ENCODE peak calls at places on chromosomes 12 and 14, in five cellular contexts. One of them, this sample, is unnamed.
A peak's percentile ranks its signal among the peaks of the same experiment; 100 is the strongest.

GRCh38 chr12:122903704-122904034 is 7.7 kb upstream of the VPS37B start:
- DNase-seq in adipocyte: no peak
- DNase-seq in A549: no peak
- DNase-seq in transverse colon: no peak
- DNase-seq in right cardiac atrium: no peak
- DNase-seq in this sample: no peak

GRCh38 chr12:62917939-62918338 is 17.0 kb downstream of the PPM1H start:
- DNase-seq in A549: no peak
- DNase-seq in adipocyte: peak; percentile 45
- DNase-seq in right cardiac atrium: no peak
- DNase-seq in transverse colon: no peak
- DNase-seq in this sample: no peak

GRCh38 chr12:84632556-84632955 is 280.0 kb downstream of the SLC6A15 start:
- DNase-seq in adipocyte: peak; percentile 71
- DNase-seq in transverse colon: no peak
- DNase-seq in A549: no peak
- DNase-seq in right cardiac atrium: no peak
- DNase-seq in this sample: no peak

GRCh38 chr14:20662968-20663731 is 21.2 kb upstream of the RNASE4 start:
- DNase-seq in A549: peak; percentile 74
- DNase-seq in right cardiac atrium: peak; percentile 52
- DNase-seq in adipocyte: peak; percentile 33
- DNase-seq in transverse colon: peak; percentile 83
- DNase-seq in this sample: peak; percentile 85

GRCh38 chr12:11861864-11862600 is 208.7 kb upstream of the BCL2L14 start:
- DNase-seq in adipocyte: no peak
- DNase-seq in A549: no peak
- DNase-seq in right cardiac atrium: no peak
- DNase-seq in transverse colon: no peak
- DNase-seq in this sample: no peak

GRCh38 chr12:131223171-131223761 is 269.6 kb downstream of the ADGRD1 start:
- DNase-seq in transverse colon: no peak
- DNase-seq in right cardiac atrium: no peak
- DNase-seq in A549: no peak
- DNase-seq in adipocyte: no peak
- DNase-seq in this sample: no peak

GRCh38 chr14:75566752-75567151 is 11.7 kb upstream of the FLVCR2 start:
- DNase-seq in A549: no peak
- DNase-seq in adipocyte: no peak
- DNase-seq in transverse colon: no peak
- DNase-seq in right cardiac atrium: no peak
- DNase-seq in this sample: no peak

GRCh38 chr12:67681145-67681778 is 32.7 kb downstream of the DYRK2 start:
- DNase-seq in right cardiac atrium: no peak
- DNase-seq in A549: no peak
- DNase-seq in transverse colon: no peak
- DNase-seq in adipocyte: peak; percentile 94
- DNase-seq in this sample: no peak

GRCh38 chr14:23513005-23513412 is 38.6 kb downstream of the ZFHX2 start:
- DNase-seq in adipocyte: no peak
- DNase-seq in right cardiac atrium: no peak
- DNase-seq in A549: no peak
- DNase-seq in transverse colon: no peak
- DNase-seq in this sample: no peak

GRCh38 chr12:72277415-72277814 is 5.2 kb downstream of the TRHDE start:
- DNase-seq in A549: no peak
- DNase-seq in right cardiac atrium: no peak
- DNase-seq in adipocyte: peak; percentile 54
- DNase-seq in transverse colon: no peak
- DNase-seq in this sample: no peak

GRCh38 chr12:100234166-100234565 is 32.7 kb downstream of the DEPDC4 start:
- DNase-seq in adipocyte: no peak
- DNase-seq in A549: no peak
- DNase-seq in transverse colon: no peak
- DNase-seq in right cardiac atrium: no peak
- DNase-seq in this sample: no peak

GRCh38 chr14:84927096-84927910 is 602.6 kb upstream of the FLRT2 start:
- DNase-seq in right cardiac atrium: no peak
- DNase-seq in A549: no peak
- DNase-seq in adipocyte: peak; percentile 4
- DNase-seq in transverse colon: no peak
- DNase-seq in this sample: no peak

GRCh38 chr12:86634706-86635410 is 378.7 kb upstream of the MGAT4C start:
- DNase-seq in adipocyte: no peak
- DNase-seq in A549: no peak
- DNase-seq in right cardiac atrium: no peak
- DNase-seq in transverse colon: no peak
- DNase-seq in this sample: no peak

GRCh38 chr12:96462571-96463280 is 26.7 kb upstream of the CFAP54 start:
- DNase-seq in transverse colon: no peak
- DNase-seq in A549: no peak
- DNase-seq in right cardiac atrium: no peak
- DNase-seq in adipocyte: no peak
- DNase-seq in this sample: no peak

GRCh38 chr12:95551913-95552516 is 739 bp upstream of the USP44 start:
- DNase-seq in right cardiac atrium: no peak
- DNase-seq in transverse colon: no peak
- DNase-seq in adipocyte: no peak
- DNase-seq in A549: no peak
- DNase-seq in this sample: no peak

GRCh38 chr12:43737646-43738045 is 20.9 kb downstream of the PUS7L start:
- DNase-seq in A549: no peak
- DNase-seq in right cardiac atrium: no peak
- DNase-seq in adipocyte: peak; percentile 33
- DNase-seq in transverse colon: no peak
- DNase-seq in this sample: no peak

GRCh38 chr12:48105321-48105866 is 485 bp downstream of the SENP1 start:
- DNase-seq in transverse colon: no peak
- DNase-seq in right cardiac atrium: no peak
- DNase-seq in A549: peak; percentile 23
- DNase-seq in adipocyte: peak; percentile 63
- DNase-seq in this sample: peak; percentile 61

GRCh38 chr14:86532219-86532618 is 1002.3 kb downstream of the FLRT2 start:
- DNase-seq in adipocyte: no peak
- DNase-seq in transverse colon: no peak
- DNase-seq in right cardiac atrium: no peak
- DNase-seq in A549: no peak
- DNase-seq in this sample: no peak

GRCh38 chr12:101781834-101782543 is 42.7 kb upstream of the SYCP3 start:
- DNase-seq in transverse colon: no peak
- DNase-seq in adipocyte: peak; percentile 30
- DNase-seq in right cardiac atrium: no peak
- DNase-seq in A549: no peak
- DNase-seq in this sample: no peak

GRCh38 chr12:88638956-88639355 is 58.7 kb upstream of the KITLG start:
- DNase-seq in adipocyte: peak; percentile 51
- DNase-seq in right cardiac atrium: no peak
- DNase-seq in transverse colon: no peak
- DNase-seq in A549: no peak
- DNase-seq in this sample: no peak

GRCh38 chr12:100661300-100661951 is 87.9 kb downstream of the GAS2L3 start:
- DNase-seq in right cardiac atrium: no peak
- DNase-seq in adipocyte: peak; percentile 37
- DNase-seq in transverse colon: no peak
- DNase-seq in A549: no peak
- DNase-seq in this sample: no peak

GRCh38 chr14:38944691-38945090 is 158.3 kb downstream of the SEC23A start:
- DNase-seq in A549: no peak
- DNase-seq in adipocyte: no peak
- DNase-seq in transverse colon: no peak
- DNase-seq in right cardiac atrium: no peak
- DNase-seq in this sample: no peak

GRCh38 chr12:91216871-91217270 is 34.3 kb upstream of the DCN start:
- DNase-seq in right cardiac atrium: no peak
- DNase-seq in transverse colon: no peak
- DNase-seq in adipocyte: no peak
- DNase-seq in A549: no peak
- DNase-seq in this sample: no peak

GRCh38 chr14:97641827-97642226 is 844.6 kb downstream of the VRK1 start:
- DNase-seq in right cardiac atrium: no peak
- DNase-seq in adipocyte: no peak
- DNase-seq in A549: no peak
- DNase-seq in transverse colon: no peak
- DNase-seq in this sample: no peak

GRCh38 chr14:103207404-103208072 is 84.3 kb downstream of the TNFAIP2 start:
- DNase-seq in adipocyte: peak; percentile 60
- DNase-seq in A549: no peak
- DNase-seq in right cardiac atrium: peak; percentile 57
- DNase-seq in transverse colon: no peak
- DNase-seq in this sample: peak; percentile 61

GRCh38 chr14:103084021-103084919 is at the start of gene LBHD2:
- DNase-seq in A549: no peak
- DNase-seq in right cardiac atrium: peak; percentile 18
- DNase-seq in adipocyte: no peak
- DNase-seq in transverse colon: no peak
- DNase-seq in this sample: no peak

GRCh38 chr14:78758333-78758732 is 588.2 kb downstream of the NRXN3 start:
- DNase-seq in transverse colon: no peak
- DNase-seq in right cardiac atrium: no peak
- DNase-seq in A549: peak; percentile 14
- DNase-seq in adipocyte: peak; percentile 36
- DNase-seq in this sample: no peak

GRCh38 chr14:53947452-53948180 is 9.0 kb downstream of the BMP4 start:
- DNase-seq in A549: no peak
- DNase-seq in right cardiac atrium: no peak
- DNase-seq in transverse colon: no peak
- DNase-seq in adipocyte: peak; percentile 52
- DNase-seq in this sample: no peak

GRCh38 chr12:56224954-56225353 is 812 bp downstream of the NABP2 start:
- DNase-seq in A549: no peak
- DNase-seq in adipocyte: no peak
- DNase-seq in transverse colon: no peak
- DNase-seq in right cardiac atrium: no peak
- DNase-seq in this sample: no peak
- H3K4me3 ChIP-seq in A549: peak overlapping the region; percentile 66
- H3K4me3 ChIP-seq in adipocyte: peak overlapping the region; percentile 85
- H3K4me3 ChIP-seq in transverse colon: peak overlapping the region; percentile 53
- H3K4me3 ChIP-seq in right cardiac atrium: peak overlapping the region; percentile 86
- H3K4me3 ChIP-seq in this sample: peak overlapping the region; percentile 45

DNA sequence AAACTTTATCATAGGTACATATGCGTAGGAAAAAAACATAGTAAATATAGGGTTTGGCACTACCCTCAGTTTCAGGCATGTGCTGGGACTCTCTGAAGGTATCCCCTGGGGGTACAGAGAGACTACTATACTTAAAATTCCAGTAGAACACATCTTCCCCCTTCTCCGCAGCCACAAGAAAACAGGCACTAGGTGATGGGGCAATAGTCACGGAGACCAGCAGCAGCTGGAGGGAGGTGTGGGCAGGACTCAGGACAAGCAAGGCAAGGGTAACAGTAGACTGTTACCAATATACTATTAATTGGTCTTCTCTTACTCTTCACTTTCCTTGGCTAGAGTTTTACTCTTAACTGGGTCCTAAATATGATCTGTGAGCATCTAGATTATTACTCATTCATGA is 4.6 kb upstream of the PAPOLA start:
- DNase-seq in adipocyte: no peak
- DNase-seq in A549: no peak
- DNase-seq in transverse colon: no peak
- DNase-seq in right cardiac atrium: no peak
- DNase-seq in this sample: no peak
- H3K4me1 ChIP-seq in adipocyte: peaks cover 6% of the 10 kb centered on the region
- H3K4me1 ChIP-seq in A549: peaks cover 5% of the 10 kb centered on the region
- H3K4me1 ChIP-seq in transverse colon: peaks cover 7% of the 10 kb centered on the region
- H3K4me1 ChIP-seq in right cardiac atrium: peaks cover 2% of the 10 kb centered on the region
- H3K4me1 ChIP-seq in this sample: peaks cover 4% of the 10 kb centered on the region

DNA sequence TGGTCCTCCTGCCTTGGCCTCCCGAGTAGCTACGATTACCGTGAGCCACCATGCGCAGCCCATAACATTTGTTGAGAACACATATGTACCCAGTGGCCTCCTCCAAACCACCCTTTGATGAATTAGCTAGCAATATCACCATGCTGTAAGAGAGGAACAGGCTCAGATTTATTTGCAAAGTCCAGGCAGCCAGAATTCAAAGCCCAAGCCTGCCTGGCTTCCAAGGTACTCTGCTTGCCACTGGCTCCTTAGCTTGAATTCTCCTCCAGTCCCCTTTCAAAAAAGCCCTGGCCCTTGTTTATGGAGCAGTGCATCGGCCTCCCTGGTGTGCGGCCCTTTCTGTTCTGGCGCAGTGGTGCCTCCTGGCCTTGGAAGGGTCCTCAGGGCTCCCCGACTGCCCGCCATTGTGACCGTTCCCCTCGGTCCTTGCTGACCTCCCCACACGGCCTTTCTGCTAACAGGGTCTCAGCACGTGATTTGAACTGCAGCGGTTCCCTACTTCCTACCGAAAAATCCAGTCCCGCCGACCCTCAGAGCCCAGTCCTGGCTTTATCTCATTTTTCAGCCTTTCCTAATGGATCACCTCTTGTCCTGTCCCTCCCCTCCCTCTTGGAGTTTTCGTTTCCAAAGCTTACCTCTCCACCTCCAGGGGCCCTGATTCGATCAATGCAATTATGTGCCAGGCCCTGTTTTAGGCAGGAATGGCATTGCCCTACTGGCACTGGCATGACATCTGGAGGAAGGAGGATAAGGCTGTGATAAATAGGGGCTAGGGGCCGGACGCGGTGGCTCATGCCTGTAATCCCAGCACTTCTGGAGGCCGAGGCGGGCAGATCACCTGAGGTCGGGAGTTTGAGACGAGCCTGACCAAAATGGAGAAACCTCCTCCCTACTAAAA is 22.0 kb downstream of the SLC25A29 start:
- DNase-seq in transverse colon: peak; percentile 8
- DNase-seq in A549: no peak
- DNase-seq in adipocyte: no peak
- DNase-seq in right cardiac atrium: no peak
- DNase-seq in this sample: no peak
- H3K4me3 ChIP-seq in transverse colon: peak overlapping the region; percentile 86
- H3K4me3 ChIP-seq in A549: peak overlapping the region; percentile 67
- H3K4me3 ChIP-seq in adipocyte: peak overlapping the region; percentile 78
- H3K4me3 ChIP-seq in right cardiac atrium: no peak overlapping the region
- H3K4me3 ChIP-seq in this sample: no peak overlapping the region

GRCh38 chr12:33581613-33582122 is 142.0 kb upstream of the SYT10 start:
- DNase-seq in right cardiac atrium: no peak
- DNase-seq in transverse colon: no peak
- DNase-seq in adipocyte: no peak
- DNase-seq in A549: no peak
- DNase-seq in this sample: no peak
- H3K4me1 ChIP-seq in right cardiac atrium: no peaks in the 10 kb centered on the region
- H3K4me1 ChIP-seq in transverse colon: no peaks in the 10 kb centered on the region
- H3K4me1 ChIP-seq in adipocyte: peaks cover 7% of the 10 kb centered on the region
- H3K4me1 ChIP-seq in A549: no peaks in the 10 kb centered on the region
- H3K4me1 ChIP-seq in this sample: peaks cover 6% of the 10 kb centered on the region

GRCh38 chr12:52606581-52607241 is 5.4 kb upstream of the KRT72 start:
- DNase-seq in right cardiac atrium: no peak
- DNase-seq in A549: no peak
- DNase-seq in adipocyte: no peak
- DNase-seq in transverse colon: no peak
- DNase-seq in this sample: no peak

GRCh38 chr12:52602552-52602951 is 1.3 kb upstream of the KRT72 start:
- DNase-seq in transverse colon: no peak
- DNase-seq in A549: no peak
- DNase-seq in adipocyte: no peak
- DNase-seq in right cardiac atrium: no peak
- DNase-seq in this sample: no peak

GRCh38 chr12:52605542-52605941 is 4.3 kb upstream of the KRT72 start:
- DNase-seq in A549: no peak
- DNase-seq in adipocyte: no peak
- DNase-seq in right cardiac atrium: no peak
- DNase-seq in transverse colon: no peak
- DNase-seq in this sample: no peak

GRCh38 chr12:52603314-52603713 is 2.1 kb upstream of the KRT72 start:
- DNase-seq in transverse colon: no peak
- DNase-seq in A549: no peak
- DNase-seq in adipocyte: no peak
- DNase-seq in right cardiac atrium: no peak
- DNase-seq in this sample: no peak

GRCh38 chr12:52604859-52605258 is 3.6 kb upstream of the KRT72 start:
- DNase-seq in transverse colon: no peak
- DNase-seq in adipocyte: no peak
- DNase-seq in right cardiac atrium: no peak
- DNase-seq in A549: no peak
- DNase-seq in this sample: no peak
- H3K4me3 ChIP-seq in transverse colon: no peak overlapping the region
- H3K4me3 ChIP-seq in adipocyte: no peak overlapping the region
- H3K4me3 ChIP-seq in right cardiac atrium: no peak overlapping the region
- H3K4me3 ChIP-seq in A549: no peak overlapping the region
- H3K4me3 ChIP-seq in this sample: no peak overlapping the region